ENCODE peak calls at places on chromosome 16, in seven cellular contexts. M is GM23338, H is upper lobe of right lung, S is MM.1S, W is heart right ventricle, A is Calu3, E is lower leg skin. Q is an unnamed sample.
A peak's percentile ranks its signal among the peaks of the same experiment; 100 is the strongest.

GRCh38 chr16:2663553-2664521 is 18.5 kb upstream of the KCTD5 start:
- DNase-seq in M (no peak), S (no peak), A (peak; percentile 15), E (peak; percentile 61), W (no peak), H (no peak), Q (no peak)

GRCh38 chr16:81703177-81704155 is 75.6 kb upstream of the PLCG2 start:
- DNase-seq in M (peak; percentile 28), A (no peak), S (no peak), E (no peak), H (peak; percentile 50), W (no peak), Q (no peak)

GRCh38 chr16:48291754-48292153 is 44.4 kb upstream of the ABCC11 start:
- DNase-seq in S (no peak), E (no peak), M (no peak), H (no peak), W (no peak), A (no peak), Q (no peak)

GRCh38 chr16:67052399-67052798 is 23.4 kb downstream of the CBFB start:
- DNase-seq in S (no peak), A (no peak), W (no peak), M (no peak), H (no peak), E (no peak), Q (no peak)

GRCh38 chr16:21302898-21303528 is 24.9 kb upstream of the CRYM start:
- DNase-seq in H (no peak), A (no peak), E (no peak), S (no peak), M (no peak), W (no peak), Q (no peak)

GRCh38 chr16:3023669-3024478 is at the start of the genes HCFC1R1 and THOC6:
- DNase-seq in A (peak; percentile 97), W (peak; percentile 96), E (peak; percentile 99), M (peak; percentile 100), H (peak; percentile 99), S (peak; percentile 99), Q (peak; percentile 88)

GRCh38 chr16:21081329-21081728 is 69.3 kb downstream of the DNAH3 start:
- DNase-seq in W (no peak), M (no peak), E (no peak), S (no peak), A (no peak), H (no peak), Q (no peak)

GRCh38 chr16:47204736-47205499 is 61.2 kb upstream of the NETO2 start:
- DNase-seq in A (no peak), E (no peak), H (no peak), M (peak; percentile 2), W (no peak), S (no peak), Q (no peak)

GRCh38 chr16:22070361-22071351 is 21.7 kb upstream of the VWA3A start:
- DNase-seq in E (no peak), S (no peak), H (no peak), W (no peak), A (no peak), M (no peak), Q (no peak)

GRCh38 chr16:18803569-18804462 is 2.5 kb upstream of the ARL6IP1 start:
- DNase-seq in H (no peak), E (no peak), M (no peak), A (no peak), W (no peak), S (no peak), Q (no peak)

GRCh38 chr16:13012591-13012990 is 111.2 kb downstream of the SHISA9 start:
- DNase-seq in H (no peak), M (peak; percentile 55), E (no peak), A (no peak), S (peak; percentile 56), W (no peak), Q (no peak)

GRCh38 chr16:17370233-17371013 is 100.3 kb downstream of the XYLT1 start:
- DNase-seq in H (no peak), E (no peak), M (no peak), W (no peak), S (no peak), A (no peak), Q (no peak)

GRCh38 chr16:28210979-28211505 is 723 bp downstream of the XPO6 start:
- DNase-seq in S (peak; percentile 68), M (peak; percentile 58), A (peak; percentile 83), W (peak; percentile 55), E (peak; percentile 93), H (peak; percentile 86), Q (peak; percentile 34)

GRCh38 chr16:22103371-22103890 is 11.1 kb downstream of the VWA3A start:
- DNase-seq in M (peak; percentile 57), S (no peak), E (no peak), A (no peak), H (no peak), W (no peak), Q (no peak)

GRCh38 chr16:50878966-50879615 is 137.2 kb downstream of the CYLD start:
- DNase-seq in S (no peak), M (peak; percentile 64), A (no peak), H (no peak), W (no peak), E (no peak), Q (no peak)

GRCh38 chr16:18983565-18984424 is at the start of gene TMC7:
- DNase-seq in W (peak; percentile 87), E (peak; percentile 91), A (peak; percentile 99), S (peak; percentile 9), M (peak; percentile 97), H (peak; percentile 94), Q (peak; percentile 94)

GRCh38 chr16:76665571-76666275 is 388.5 kb downstream of the CNTNAP4 start:
- DNase-seq in E (no peak), M (no peak), W (no peak), A (no peak), H (no peak), S (no peak), Q (no peak)
- TF ChIP-seq CTCF in E (no peak), M (no peak), W (no peak), A (peak; percentile 26), H (no peak), S (no peak), Q (peak; percentile 33)

GRCh38 chr16:83789642-83790401 is 18.0 kb upstream of the HSBP1 start:
- DNase-seq in S (no peak), M (no peak), A (no peak), W (no peak), E (no peak), H (no peak), Q (no peak)

GRCh38 chr16:83794874-83795273 is 12.9 kb upstream of the HSBP1 start:
- DNase-seq in W (no peak), E (no peak), A (no peak), S (no peak), M (no peak), H (no peak), Q (no peak)

GRCh38 chr16:83791916-83792315 is 15.9 kb upstream of the HSBP1 start:
- DNase-seq in M (no peak), H (no peak), S (no peak), E (no peak), W (no peak), A (no peak), Q (no peak)

GRCh38 chr16:83793179-83793578 is 14.6 kb upstream of the HSBP1 start:
- DNase-seq in S (no peak), E (no peak), M (peak; percentile 57), H (no peak), W (no peak), A (no peak), Q (no peak)

DNA sequence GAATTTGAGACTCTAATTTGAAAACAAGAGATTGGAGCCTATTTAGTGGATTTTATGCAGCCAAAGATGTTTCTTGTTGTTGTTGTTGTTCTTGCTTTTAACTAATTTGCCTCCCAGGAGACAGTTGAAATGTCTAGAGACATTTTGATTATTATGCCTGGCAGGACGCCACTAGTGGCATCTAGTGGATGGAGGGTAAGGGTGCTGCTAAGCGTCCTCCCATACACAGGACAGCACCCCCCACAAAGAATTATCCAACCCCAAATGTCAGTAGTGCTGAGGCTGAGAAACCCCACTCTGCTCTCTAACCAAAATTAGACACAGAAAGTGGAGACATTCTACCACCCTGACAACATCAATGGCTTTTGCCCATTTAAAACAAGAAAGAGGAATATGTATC is 15.4 kb upstream of the HSBP1 start:
- DNase-seq in A (no peak), W (no peak), M (no peak), S (no peak), H (no peak), E (no peak), Q (no peak)
- TF ChIP-seq CTCF in A (no peak), W (no peak), M (peak; percentile 37), S (no peak), H (no peak), E (no peak), Q (no peak)

GRCh38 chr16:15811416-15811777 is 45.4 kb downstream of the MYH11 start:
- DNase-seq in A (no peak), S (no peak), M (no peak), E (no peak), H (no peak), W (no peak), Q (no peak)

GRCh38 chr16:15810949-15811348 is 45.9 kb downstream of the MYH11 start:
- DNase-seq in H (no peak), M (no peak), E (no peak), S (no peak), A (no peak), W (no peak), Q (no peak)

GRCh38 chr16:15808071-15808470 is 48.8 kb downstream of the MYH11 start:
- DNase-seq in M (no peak), E (no peak), A (no peak), W (no peak), S (no peak), H (no peak), Q (no peak)

GRCh38 chr16:15810411-15810810 is 46.4 kb downstream of the MYH11 start:
- DNase-seq in A (no peak), W (no peak), S (no peak), E (no peak), M (no peak), H (no peak), Q (no peak)

DNA sequence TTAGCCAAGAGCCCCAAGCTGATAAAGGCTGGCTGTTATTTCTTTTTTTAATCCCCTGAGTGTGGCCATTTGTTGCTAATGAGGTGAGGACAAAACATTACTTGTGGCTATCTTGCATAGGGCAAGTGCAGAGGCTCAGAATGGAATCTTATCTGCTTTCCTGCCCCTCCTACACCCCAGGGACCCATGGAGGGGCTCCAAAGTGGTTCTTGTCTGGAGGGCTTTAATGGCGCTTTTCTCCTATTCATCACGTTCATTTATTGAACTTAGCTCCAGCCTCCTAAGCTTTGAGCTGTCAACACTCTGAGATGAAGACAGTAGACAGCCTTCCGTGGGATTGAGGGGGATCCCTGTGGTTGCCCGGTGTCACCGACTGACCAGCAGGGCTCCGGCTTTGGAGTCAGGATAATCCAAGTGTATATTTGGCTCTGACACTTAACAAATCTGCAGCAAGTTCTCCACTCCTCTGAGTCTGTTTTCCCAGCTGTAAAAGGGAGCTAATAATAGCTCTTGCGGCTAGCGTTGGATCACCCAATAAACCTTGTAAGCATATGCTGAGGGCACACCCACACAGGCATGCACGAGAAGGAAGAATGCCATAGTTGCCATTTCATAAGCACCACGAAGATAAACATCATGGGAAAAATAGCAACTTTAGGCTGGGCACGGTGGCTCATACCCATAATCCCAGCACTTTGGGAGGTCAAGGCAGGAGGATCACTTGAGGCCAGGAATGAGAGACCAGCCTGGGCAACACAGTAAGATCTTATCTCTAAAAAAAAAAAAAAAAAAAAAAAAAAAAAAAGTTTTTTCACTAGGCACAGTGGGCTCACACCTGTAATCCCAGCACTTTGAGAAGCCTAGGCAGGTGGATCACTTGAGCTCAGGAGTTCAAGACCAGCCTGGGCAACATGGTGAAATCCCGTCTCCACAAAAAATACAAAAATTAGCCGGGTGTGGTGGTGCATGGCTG is 44.8 kb downstream of the MYH11 start:
- DNase-seq in H (no peak), M (peak; percentile 6), W (peak; percentile 44), E (no peak), A (peak; percentile 9), S (no peak), Q (no peak)
- TF ChIP-seq CTCF in H (no peak), M (no peak), W (no peak), E (no peak), A (no peak), S (no peak), Q (no peak)

GRCh38 chr16:30874821-30875717 is 18.8 kb downstream of the BCL7C start:
- DNase-seq in A (peak; percentile 94), W (peak; percentile 91), M (peak; percentile 97), E (peak; percentile 97), S (peak; percentile 95), H (peak; percentile 97), Q (peak; percentile 75)
- TF ChIP-seq CTCF in A (no peak), W (no peak), M (no peak), E (no peak), S (no peak), H (no peak), Q (no peak)

Q was measured in mesothelial cell of epicardium.